ENCODE peak calls at places on chromosome 2, in four cellular contexts. X is pancreas, C is HCEC 1CT, Y is activated T-cell treated with anti-CD3 and anti-CD28 coated beads for 24 hours. R is an unnamed sample.

GRCh38 chr2:204948822-204949221 is 403.5 kb downstream of the PARD3B start:
- DNase-seq in X (no peak), C (no peak), Y (no peak), R (no peak)

GRCh38 chr2:42787424-42787787 is 5.0 kb downstream of the HAAO start:
- DNase-seq in X (no peak), C (no peak), Y (no peak), R (no peak)

GRCh38 chr2:239278941-239279365 is 121.9 kb downstream of the HDAC4 start:
- DNase-seq in X (no peak), C (peak; percentile 53), Y (no peak), R (no peak)

GRCh38 chr2:106270471-106270891 is 76.4 kb upstream of the UXS1 start:
- DNase-seq in X (no peak), C (no peak), Y (no peak), R (no peak)

GRCh38 chr2:159454185-159454584 is 162.2 kb downstream of the BAZ2B start:
- DNase-seq in X (no peak), C (no peak), Y (no peak), R (no peak)

GRCh38 chr2:198596985-198597384 is 792.6 kb downstream of the PLCL1 start:
- DNase-seq in X (no peak), C (no peak), Y (no peak), R (no peak)

GRCh38 chr2:149084924-149085795 is 46.7 kb downstream of the LYPD6B start:
- DNase-seq in X (no peak), C (no peak), Y (no peak), R (no peak)

GRCh38 chr2:230974096-230974913 is 21.6 kb upstream of the SPATA3 start:
- DNase-seq in X (no peak), C (peak; percentile 51), Y (peak; percentile 65), R (no peak)

GRCh38 chr2:108911807-108912628 is 77.0 kb downstream of the EDAR start:
- DNase-seq in X (no peak), C (no peak), Y (no peak), R (no peak)

GRCh38 chr2:190182071-190182524 is 119.6 kb upstream of the MSTN start:
- DNase-seq in X (no peak), C (no peak), Y (no peak), R (no peak)

GRCh38 chr2:18423636-18424035 is 136.8 kb downstream of the RDH14 start:
- DNase-seq in X (no peak), C (peak; percentile 26), Y (no peak), R (no peak)

GRCh38 chr2:120673571-120674061 is 62.1 kb upstream of the GLI2 start:
- DNase-seq in X (no peak), C (no peak), Y (no peak), R (peak; percentile 62)

GRCh38 chr2:126220336-126220735 is 435.6 kb upstream of the GYPC start:
- DNase-seq in X (no peak), C (peak; percentile 12), Y (no peak), R (no peak)

GRCh38 chr2:229235136-229235914 is 35.8 kb downstream of the PID1 start:
- DNase-seq in X (no peak), C (no peak), Y (no peak), R (no peak)

GRCh38 chr2:239566162-239566994 is 165.6 kb upstream of the HDAC4 start:
- DNase-seq in X (no peak), C (no peak), Y (no peak), R (peak; percentile 11)

GRCh38 chr2:176854878-176855277 is 357.7 kb upstream of the HNRNPA3 start:
- DNase-seq in X (no peak), C (no peak), Y (no peak), R (no peak)

GRCh38 chr2:171923206-171923605 is 945 bp downstream of the HAT1 start:
- DNase-seq in X (no peak), C (peak; percentile 36), Y (no peak), R (no peak)

GRCh38 chr2:120936476-120937334 is 201.0 kb downstream of the GLI2 start:
- DNase-seq in X (no peak), C (no peak), Y (no peak), R (no peak)

GRCh38 chr2:234982096-234982834 is 30.4 kb downstream of the SH3BP4 start:
- DNase-seq in X (no peak), C (no peak), Y (no peak), R (no peak)

GRCh38 chr2:235091983-235092382 is 140.2 kb downstream of the SH3BP4 start:
- DNase-seq in X (no peak), C (no peak), Y (no peak), R (no peak)

GRCh38 chr2:63093512-63093911 is 42.9 kb downstream of the OTX1 start:
- DNase-seq in X (no peak), C (no peak), Y (no peak), R (no peak)

GRCh38 chr2:207478572-207478971 is 51.2 kb upstream of the CREB1 start:
- DNase-seq in X (no peak), C (no peak), Y (no peak), R (no peak)

GRCh38 chr2:117832905-117833613 is 18.6 kb downstream of the DDX18 start:
- DNase-seq in X (no peak), C (peak; percentile 17), Y (no peak), R (no peak)

GRCh38 chr2:181680055-181680936 is at the start of gene NEUROD1:
- DNase-seq in X (peak; percentile 39), C (no peak), Y (no peak), R (no peak)

GRCh38 chr2:232345251-232345650 is 33.3 kb upstream of the ALPP start:
- DNase-seq in X (no peak), C (no peak), Y (no peak), R (no peak)

GRCh38 chr2:149768320-149768799 is 180.8 kb upstream of the MMADHC start:
- DNase-seq in X (no peak), C (no peak), Y (no peak), R (no peak)

GRCh38 chr2:222671259-222672067 is at the start of gene MOGAT1:
- DNase-seq in X (peak; percentile 42), C (no peak), Y (no peak), R (peak; percentile 92)

GRCh38 chr2:233857511-233858118 is 3.3 kb upstream of the HJURP start:
- DNase-seq in X (no peak), C (no peak), Y (peak; percentile 26), R (peak; percentile 55)

GRCh38 chr2:170022692-170023091 is 155.3 kb upstream of the MYO3B start:
- DNase-seq in X (no peak), C (peak; percentile 88), Y (no peak), R (no peak)

GRCh38 chr2:169069341-169069740 is at the start of gene DHRS9:
- DNase-seq in X (no peak), C (peak; percentile 88), Y (peak; percentile 11), R (peak; percentile 74)

GRCh38 chr2:42917374-42918017 is 125.1 kb upstream of the HAAO start:
- DNase-seq in X (no peak), C (peak; percentile 89), Y (no peak), R (no peak)

GRCh38 chr2:59569124-59569523 is 984.3 kb downstream of the BCL11A start:
- DNase-seq in X (no peak), C (no peak), Y (no peak), R (no peak)

GRCh38 chr2:42832289-42832634 is 39.9 kb upstream of the HAAO start:
- DNase-seq in X (no peak), C (no peak), Y (no peak), R (no peak)

R was measured in upper lobe of left lung.